ENCODE peak calls at places on chromosomes 4 and X, in eight cellular contexts. Y, T, E, F, H, N, V and R are unnamed samples.

GRCh38 chr4:71269241-71269640 is 69.6 kb upstream of the SLC4A4 start:
- DNase-seq in T (no peak), Y (no peak), V (no peak), E (no peak), H (no peak), F (no peak), N (no peak), R (no peak)

GRCh38 chr4:176545886-176546285 is 226.1 kb downstream of the SPCS3 start:
- DNase-seq in H (no peak), E (no peak), F (no peak), V (no peak), Y (no peak), T (no peak), N (no peak), R (no peak)

GRCh38 chr4:66613591-66613990 is 931.7 kb downstream of the CENPC start:
- DNase-seq in Y (no peak), E (no peak), T (no peak), F (no peak), N (no peak), H (no peak), V (no peak), R (no peak)

GRCh38 chrX:67543818-67544217 is at the start of gene AR:
- DNase-seq in H (no peak), V (no peak), E (no peak), F (no peak), N (peak; percentile 58), T (peak; percentile 38), Y (no peak), R (no peak)

GRCh38 chr4:99648321-99648720 is 9.3 kb downstream of the C4orf54 start:
- DNase-seq in V (no peak), H (no peak), F (no peak), Y (no peak), T (no peak), E (no peak), N (no peak), R (no peak)

GRCh38 chr4:180999217-180999616 is 1244.0 kb upstream of the TENM3 start:
- DNase-seq in E (peak; percentile 61), F (no peak), V (no peak), H (no peak), Y (no peak), T (no peak), N (no peak), R (no peak)

GRCh38 chr4:99885063-99885664 is 9.1 kb downstream of the LAMTOR3 start:
- DNase-seq in N (no peak), V (no peak), Y (no peak), H (no peak), E (no peak), T (no peak), F (no peak), R (no peak)

GRCh38 chr4:183355405-183355804 is 33.2 kb upstream of the CLDN24 start:
- DNase-seq in T (no peak), H (no peak), F (no peak), Y (no peak), E (no peak), N (no peak), V (no peak), R (no peak)

GRCh38 chr4:2837110-2837903 is 6.3 kb upstream of the ADD1 start:
- DNase-seq in Y (no peak), N (peak; percentile 22), F (no peak), T (no peak), H (no peak), V (no peak), E (no peak), R (no peak)

GRCh38 chr4:183635333-183635732 is 23.7 kb downstream of the RWDD4 start:
- DNase-seq in F (no peak), V (no peak), E (no peak), N (no peak), T (no peak), H (no peak), Y (no peak), R (no peak)